ENCODE peak calls at places on chromosomes 16 and 17, in four cellular contexts. A, Z, Q and F are unnamed samples.

GRCh38 chr17:55454906-55455474 is 33.4 kb upstream of the MMD start:
- DNase-seq in A (no peak), Z (peak), Q (peak), F (no peak)

GRCh38 chr17:39739020-39739884 is 1.5 kb downstream of the GRB7 start:
- DNase-seq in A (no peak), Z (no peak), Q (no peak), F (no peak)

GRCh38 chr17:7328840-7329359 is at the start of gene NEURL4:
- DNase-seq in A (no peak), Z (no peak), Q (no peak), F (no peak)

GRCh38 chr17:19237389-19238166 is 412 bp downstream of the EPN2 start:
- DNase-seq in A (no peak), Z (no peak), Q (no peak), F (no peak)

GRCh38 chr17:68591583-68591982 is 9.6 kb downstream of the FAM20A start:
- DNase-seq in A (no peak), Z (no peak), Q (no peak), F (no peak)

GRCh38 chr16:28876973-28877641 is 1.2 kb upstream of the ATP2A1 start:
- DNase-seq in A (no peak), Z (no peak), Q (no peak), F (no peak)

GRCh38 chr17:60425626-60426025 is 3.3 kb downstream of the CHCT1 start:
- DNase-seq in A (no peak), Z (no peak), Q (no peak), F (no peak)

GRCh38 chr16:14196011-14196410 is 124.9 kb downstream of the MRTFB start:
- DNase-seq in A (no peak), Z (no peak), Q (no peak), F (no peak)

GRCh38 chr16:74666010-74666421 is 661 bp downstream of the RFWD3 start:
- DNase-seq in A (no peak), Z (no peak), Q (no peak), F (no peak)

GRCh38 chr17:66276328-66276937 is 26.0 kb upstream of the PRKCA start:
- DNase-seq in A (no peak), Z (no peak), Q (peak), F (no peak)

GRCh38 chr16:68257251-68257905 is 6.9 kb upstream of the SLC7A6 start:
- DNase-seq in A (no peak), Z (no peak), Q (no peak), F (no peak)

GRCh38 chr16:77794586-77794985 is 6.2 kb downstream of the VAT1L start:
- DNase-seq in A (peak), Z (peak), Q (peak), F (no peak)

GRCh38 chr16:2843526-2843925 is 13.4 kb downstream of the ZG16B start:
- DNase-seq in A (no peak), Z (no peak), Q (no peak), F (no peak)

GRCh38 chr17:33499025-33499424 is 205.9 kb upstream of the ASIC2 start:
- DNase-seq in A (no peak), Z (no peak), Q (no peak), F (no peak)

GRCh38 chr16:3051489-3051888 is 5.1 kb downstream of the MMP25 start:
- DNase-seq in A (no peak), Z (no peak), Q (no peak), F (no peak)

GRCh38 chr17:28718990-28719433 is 773 bp upstream of the RPL23A start:
- DNase-seq in A (no peak), Z (no peak), Q (no peak), F (no peak)

GRCh38 chr16:56388209-56388608 is 37.1 kb downstream of the AMFR start:
- DNase-seq in A (no peak), Z (no peak), Q (peak), F (no peak)

GRCh38 chr16:4244881-4245280 is 3.0 kb upstream of the SRL start:
- DNase-seq in A (no peak), Z (no peak), Q (no peak), F (no peak)

GRCh38 chr16:57801098-57801855 is 1.0 kb downstream of the KIFC3 start:
- DNase-seq in A (no peak), Z (peak), Q (peak), F (no peak)

GRCh38 chr17:2192367-2193028 is 111.1 kb downstream of the SMG6 start:
- DNase-seq in A (peak), Z (no peak), Q (peak), F (no peak)

GRCh38 chr16:74035816-74036215 is 260.8 kb upstream of the PSMD7 start:
- DNase-seq in A (no peak), Z (no peak), Q (no peak), F (no peak)

GRCh38 chr16:35631261-35631945 is 2172.0 kb downstream of the TP53TG3F start:
- DNase-seq in A (no peak), Z (no peak), Q (no peak), F (no peak)

GRCh38 chr17:40035162-40035559 is 19.0 kb downstream of the MED24 start:
- DNase-seq in A (no peak), Z (no peak), Q (peak), F (no peak)

GRCh38 chr16:31149332-31149731 is 534 bp downstream of the PRSS36 start:
- DNase-seq in A (no peak), Z (no peak), Q (no peak), F (no peak)

GRCh38 chr16:27780468-27781194 is 230.7 kb downstream of the KATNIP start:
- DNase-seq in A (no peak), Z (no peak), Q (no peak), F (no peak)

GRCh38 chr16:22938647-22939046 is 124.7 kb downstream of the HS3ST2 start:
- DNase-seq in A (no peak), Z (no peak), Q (no peak), F (no peak)

GRCh38 chr16:51155199-51155607 is 4.1 kb upstream of the SALL1 start:
- DNase-seq in A (no peak), Z (no peak), Q (peak), F (no peak)

GRCh38 chr17:82528484-82529265 is 9.1 kb downstream of the FOXK2 start:
- DNase-seq in A (no peak), Z (no peak), Q (peak), F (no peak)

GRCh38 chr17:82536220-82537201 is 17.0 kb downstream of the FOXK2 start:
- DNase-seq in A (no peak), Z (no peak), Q (peak), F (no peak)

GRCh38 chr17:82531431-82531881 is 11.9 kb downstream of the FOXK2 start:
- DNase-seq in A (no peak), Z (no peak), Q (peak), F (no peak)

GRCh38 chr17:82529914-82530300 is 10.4 kb downstream of the FOXK2 start:
- DNase-seq in A (no peak), Z (no peak), Q (no peak), F (no peak)

DNA sequence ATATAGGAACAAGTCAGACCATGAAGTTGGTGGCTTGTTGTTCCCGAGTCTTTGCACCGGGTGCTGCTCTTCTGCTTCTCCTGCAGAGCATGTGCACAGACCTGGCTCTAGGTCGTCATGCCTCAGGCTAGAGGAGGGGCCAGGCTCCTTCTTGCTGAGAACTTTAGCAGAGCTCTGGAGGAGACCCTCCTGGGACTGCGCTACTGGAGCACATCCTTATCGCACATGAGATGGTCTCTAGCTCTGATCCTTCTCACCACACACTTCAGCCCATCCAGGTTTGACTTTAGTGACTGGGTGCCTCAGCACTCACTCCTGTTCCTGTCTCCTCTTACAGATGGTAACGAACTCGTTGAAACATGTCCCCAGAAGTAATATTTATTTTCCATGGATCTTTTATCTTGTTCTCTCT is 14.9 kb downstream of the FOXK2 start:
- DNase-seq in A (no peak), Z (no peak), Q (no peak), F (no peak)
- TF ChIP-seq CTCF in A (no peak), Z (no peak), Q (no peak), F (no peak)

GRCh38 chr17:32444301-32445074 is at the start of gene PSMD11:
- DNase-seq in A (peak), Z (peak), Q (peak), F (peak)
- TF ChIP-seq CTCF in A (peak), Z (peak), Q (peak), F (peak)

GRCh38 chr16:80744856-80745255 is 59.5 kb downstream of the CDYL2 start:
- DNase-seq in A (no peak), Z (no peak), Q (no peak), F (no peak)

GRCh38 chr16:80741716-80742115 is 62.7 kb downstream of the CDYL2 start:
- DNase-seq in A (no peak), Z (no peak), Q (no peak), F (no peak)

GRCh38 chr16:80743273-80743672 is 61.1 kb downstream of the CDYL2 start:
- DNase-seq in A (no peak), Z (no peak), Q (no peak), F (no peak)

GRCh38 chr16:80742331-80742730 is 62.1 kb downstream of the CDYL2 start:
- DNase-seq in A (no peak), Z (no peak), Q (no peak), F (no peak)

DNA sequence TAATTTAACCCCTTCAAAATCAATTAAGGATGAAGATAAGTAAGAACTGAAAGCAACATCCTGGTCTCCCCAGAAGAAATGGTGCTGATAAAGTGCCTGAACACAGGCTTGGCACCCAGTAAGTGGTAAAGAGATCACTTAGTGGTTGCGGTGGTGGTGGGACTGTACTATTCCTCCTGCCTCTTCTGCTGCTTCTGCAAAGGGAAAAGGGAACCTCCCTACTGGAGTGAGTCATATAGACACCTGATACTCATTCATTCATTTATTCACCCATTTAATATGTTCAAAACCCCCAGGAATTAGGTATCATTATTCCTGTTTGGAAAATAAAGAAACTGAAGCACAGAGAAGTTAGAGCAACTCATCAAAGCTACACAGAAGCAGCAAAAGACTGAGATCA is 60.6 kb downstream of the CDYL2 start:
- DNase-seq in A (no peak), Z (no peak), Q (peak), F (no peak)
- TF ChIP-seq CTCF in A (no peak), Z (no peak), Q (no peak), F (no peak)

GRCh38 chr17:78315355-78316114 is 44.3 kb downstream of the SOCS3 start:
- DNase-seq in A (no peak), Z (no peak), Q (peak), F (no peak)
- TF ChIP-seq CTCF in A (peak), Z (peak), Q (peak), F (no peak)

DNA sequence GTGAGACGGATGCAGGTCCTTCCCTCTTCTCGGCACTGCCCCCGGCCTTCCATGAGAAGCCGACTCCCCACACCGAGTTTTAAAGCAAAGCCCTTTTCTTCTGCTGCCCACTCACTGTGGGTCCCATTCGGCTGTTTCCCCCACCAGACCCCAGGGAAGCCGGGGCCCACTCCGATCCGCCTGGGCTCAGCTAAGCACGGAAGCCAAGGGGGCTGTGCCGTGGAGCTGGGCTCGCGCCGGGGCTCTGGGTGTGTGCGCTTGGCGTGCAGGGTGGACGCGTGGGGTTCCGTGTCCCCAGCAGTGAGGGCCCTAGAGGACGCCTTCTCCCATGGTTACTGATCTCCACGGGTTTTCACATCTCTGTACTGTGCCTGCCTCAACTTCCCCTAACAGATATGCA is 68.5 kb downstream of the KLHDC4 start:
- DNase-seq in A (no peak), Z (no peak), Q (no peak), F (no peak)
- TF ChIP-seq CTCF in A (no peak), Z (no peak), Q (no peak), F (no peak)

DNA sequence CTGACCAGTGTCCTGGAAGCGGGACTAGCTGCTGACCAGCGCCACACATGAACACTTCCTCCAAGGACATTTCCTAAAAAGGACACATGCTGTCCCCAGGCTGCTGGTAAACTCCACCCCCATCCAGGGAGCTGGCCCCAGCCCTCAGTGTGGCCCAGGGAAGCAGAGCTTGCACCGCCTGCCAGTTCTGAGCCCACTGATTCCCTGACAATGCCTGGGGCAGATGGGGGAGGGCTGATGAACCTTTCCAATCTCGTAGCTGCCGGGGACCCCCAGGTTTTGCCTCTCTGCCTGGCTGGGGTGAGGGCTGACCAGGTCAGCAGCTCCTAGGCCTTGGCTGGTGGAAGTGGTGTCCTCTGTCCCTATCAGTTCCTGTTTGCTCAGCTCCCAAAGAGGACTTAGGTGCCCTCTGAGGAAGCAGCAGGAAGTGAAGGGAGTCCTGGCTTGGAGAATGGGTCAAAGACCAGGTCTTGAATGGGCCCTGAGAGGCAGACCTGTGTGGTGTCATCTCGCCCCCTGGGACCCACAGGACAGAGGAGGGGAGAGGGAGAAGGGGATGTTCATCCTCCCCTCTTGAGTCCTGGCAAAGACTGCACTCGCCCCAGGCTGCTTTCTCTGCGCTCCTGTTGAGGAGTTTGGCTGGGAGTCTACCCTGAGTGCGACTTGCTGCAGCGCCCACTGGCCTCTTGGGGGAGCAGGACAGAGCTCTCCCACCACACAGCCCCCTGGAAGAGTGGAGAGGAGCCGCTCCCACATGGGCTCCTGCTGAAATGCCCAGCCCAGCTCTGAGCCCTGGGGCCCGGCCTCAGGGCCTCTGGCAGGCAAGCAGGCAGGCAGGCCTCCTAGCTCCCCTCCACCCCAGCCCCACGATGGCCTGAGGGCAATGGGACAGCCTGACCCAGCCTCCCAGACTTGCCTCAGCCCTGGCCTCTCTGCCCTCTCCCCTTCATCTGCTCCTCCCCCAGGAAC is 16.8 kb downstream of the PDK2 start:
- DNase-seq in A (no peak), Z (no peak), Q (no peak), F (no peak)
- TF ChIP-seq CTCF in A (no peak), Z (no peak), Q (no peak), F (no peak)

DNA sequence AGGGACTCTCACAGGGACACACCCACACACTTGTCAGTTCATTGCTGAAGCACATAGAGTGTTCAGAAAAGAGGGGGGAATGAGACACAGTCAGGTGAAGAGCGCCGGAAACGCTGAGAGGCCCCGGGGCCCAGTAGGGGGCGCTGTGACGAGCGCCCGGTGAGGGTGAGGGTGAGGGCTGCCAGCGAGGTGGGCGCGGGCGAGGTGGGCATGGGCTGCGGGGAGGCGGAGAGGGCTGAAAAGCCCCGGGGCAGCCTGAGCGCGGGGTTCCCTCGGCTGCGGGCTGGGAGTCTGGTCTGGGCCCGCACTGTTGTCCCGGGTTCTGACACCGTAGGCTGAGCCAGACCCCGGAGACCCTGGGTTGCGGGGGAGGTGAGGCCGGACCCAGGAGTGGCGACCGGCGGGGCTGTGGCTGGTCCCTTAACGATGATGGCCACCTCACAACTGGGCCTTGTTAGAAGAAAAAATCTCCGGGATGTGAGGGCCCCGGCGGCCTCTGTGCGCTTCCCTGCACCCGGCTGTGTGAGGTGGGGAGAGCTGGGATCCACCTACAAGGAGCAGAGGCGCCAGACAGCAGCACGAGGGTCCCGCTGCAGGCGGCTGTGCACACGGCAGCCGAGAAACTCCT is 91.4 kb downstream of the C16orf78 start:
- DNase-seq in A (no peak), Z (no peak), Q (no peak), F (peak)
- TF ChIP-seq CTCF in A (peak), Z (peak), Q (peak), F (peak)

GRCh38 chr17:63435681-63436522 is 10.2 kb downstream of the CYB561 start:
- DNase-seq in A (no peak), Z (no peak), Q (no peak), F (no peak)
- TF ChIP-seq CTCF in A (peak), Z (no peak), Q (no peak), F (no peak)

GRCh38 chr17:58229384-58229783 is 9.0 kb upstream of the LPO start:
- DNase-seq in A (no peak), Z (no peak), Q (no peak), F (no peak)
- TF ChIP-seq CTCF in A (no peak), Z (no peak), Q (no peak), F (no peak)

GRCh38 chr17:4934173-4934979 is 2.3 kb downstream of the GP1BA start:
- DNase-seq in A (no peak), Z (no peak), Q (peak), F (no peak)
- TF ChIP-seq CTCF in A (peak), Z (peak), Q (peak), F (peak)